ENCODE peak calls at places on chromosome 20, in eight cellular contexts. One of them, this sample, is unnamed.
A peak's percentile ranks its signal among the peaks of the same experiment; 100 is the strongest.

GRCh38 chr20:56187791-56188190 is 60.7 kb upstream of the MC3R start:
- DNase-seq in Calu3: no peak
- DNase-seq in endothelial cell: no peak
- DNase-seq in IMR-90: no peak
- DNase-seq in NB4: peak; percentile 22
- DNase-seq in brain microvascular endothelial cell: no peak
- DNase-seq in AG09319: no peak
- DNase-seq in HFFc6: no peak
- DNase-seq in this sample: no peak

GRCh38 chr20:63977392-63978276 is 1.8 kb downstream of the SAMD10 start:
- DNase-seq in IMR-90: peak; percentile 88
- DNase-seq in Calu3: peak; percentile 60
- DNase-seq in endothelial cell: no peak
- DNase-seq in brain microvascular endothelial cell: peak; percentile 83
- DNase-seq in AG09319: no peak
- DNase-seq in HFFc6: peak; percentile 43
- DNase-seq in NB4: peak; percentile 96
- DNase-seq in this sample: peak; percentile 41

GRCh38 chr20:61660559-61660958 is 405.1 kb downstream of the TAF4 start:
- DNase-seq in NB4: no peak
- DNase-seq in Calu3: no peak
- DNase-seq in IMR-90: no peak
- DNase-seq in endothelial cell: no peak
- DNase-seq in AG09319: no peak
- DNase-seq in brain microvascular endothelial cell: no peak
- DNase-seq in HFFc6: no peak
- DNase-seq in this sample: no peak

GRCh38 chr20:472137-472846 is 10.0 kb upstream of the TBC1D20 start:
- DNase-seq in NB4: no peak
- DNase-seq in AG09319: no peak
- DNase-seq in IMR-90: no peak
- DNase-seq in brain microvascular endothelial cell: no peak
- DNase-seq in HFFc6: no peak
- DNase-seq in Calu3: no peak
- DNase-seq in endothelial cell: no peak
- DNase-seq in this sample: no peak

GRCh38 chr20:1401431-1401907 is 8.6 kb upstream of the FKBP1A start:
- DNase-seq in endothelial cell: no peak
- DNase-seq in AG09319: no peak
- DNase-seq in brain microvascular endothelial cell: no peak
- DNase-seq in IMR-90: no peak
- DNase-seq in Calu3: no peak
- DNase-seq in HFFc6: peak; percentile 62
- DNase-seq in NB4: no peak
- DNase-seq in this sample: no peak

GRCh38 chr20:53331151-53331973 is 262.3 kb downstream of the ZNF217 start:
- DNase-seq in endothelial cell: no peak
- DNase-seq in IMR-90: no peak
- DNase-seq in AG09319: no peak
- DNase-seq in HFFc6: no peak
- DNase-seq in NB4: no peak
- DNase-seq in brain microvascular endothelial cell: peak; percentile 17
- DNase-seq in Calu3: no peak
- DNase-seq in this sample: no peak

GRCh38 chr20:63149531-63150207 is 66.3 kb downstream of the YTHDF1 start:
- DNase-seq in endothelial cell: no peak
- DNase-seq in brain microvascular endothelial cell: no peak
- DNase-seq in NB4: peak; percentile 63
- DNase-seq in Calu3: no peak
- DNase-seq in IMR-90: no peak
- DNase-seq in AG09319: no peak
- DNase-seq in HFFc6: no peak
- DNase-seq in this sample: no peak

GRCh38 chr20:38272398-38272797 is 11.9 kb upstream of the KIAA1755 start:
- DNase-seq in NB4: no peak
- DNase-seq in HFFc6: peak; percentile 43
- DNase-seq in AG09319: no peak
- DNase-seq in IMR-90: peak; percentile 74
- DNase-seq in endothelial cell: no peak
- DNase-seq in brain microvascular endothelial cell: no peak
- DNase-seq in Calu3: no peak
- DNase-seq in this sample: no peak

GRCh38 chr20:19835533-19836222 is 77.6 kb downstream of the RIN2 start:
- DNase-seq in Calu3: no peak
- DNase-seq in HFFc6: no peak
- DNase-seq in endothelial cell: no peak
- DNase-seq in IMR-90: no peak
- DNase-seq in AG09319: no peak
- DNase-seq in NB4: no peak
- DNase-seq in brain microvascular endothelial cell: no peak
- DNase-seq in this sample: no peak

GRCh38 chr20:24743641-24744040 is 205.4 kb upstream of the CST7 start:
- DNase-seq in AG09319: no peak
- DNase-seq in HFFc6: no peak
- DNase-seq in Calu3: no peak
- DNase-seq in endothelial cell: no peak
- DNase-seq in IMR-90: no peak
- DNase-seq in brain microvascular endothelial cell: no peak
- DNase-seq in NB4: no peak
- DNase-seq in this sample: no peak

GRCh38 chr20:25439328-25439727 is 31.9 kb downstream of the GINS1 start:
- DNase-seq in HFFc6: no peak
- DNase-seq in Calu3: no peak
- DNase-seq in NB4: peak; percentile 54
- DNase-seq in endothelial cell: no peak
- DNase-seq in brain microvascular endothelial cell: no peak
- DNase-seq in AG09319: no peak
- DNase-seq in IMR-90: no peak
- DNase-seq in this sample: no peak

GRCh38 chr20:10090588-10091166 is 55.9 kb downstream of the ANKEF1 start:
- DNase-seq in Calu3: peak; percentile 50
- DNase-seq in NB4: peak; percentile 51
- DNase-seq in AG09319: no peak
- DNase-seq in endothelial cell: peak; percentile 42
- DNase-seq in HFFc6: no peak
- DNase-seq in brain microvascular endothelial cell: peak; percentile 44
- DNase-seq in IMR-90: peak; percentile 53
- DNase-seq in this sample: peak; percentile 18

GRCh38 chr20:57230247-57230646 is 36.2 kb downstream of the BMP7 start:
- DNase-seq in AG09319: no peak
- DNase-seq in HFFc6: no peak
- DNase-seq in brain microvascular endothelial cell: no peak
- DNase-seq in endothelial cell: no peak
- DNase-seq in Calu3: no peak
- DNase-seq in IMR-90: no peak
- DNase-seq in NB4: no peak
- DNase-seq in this sample: no peak

DNA sequence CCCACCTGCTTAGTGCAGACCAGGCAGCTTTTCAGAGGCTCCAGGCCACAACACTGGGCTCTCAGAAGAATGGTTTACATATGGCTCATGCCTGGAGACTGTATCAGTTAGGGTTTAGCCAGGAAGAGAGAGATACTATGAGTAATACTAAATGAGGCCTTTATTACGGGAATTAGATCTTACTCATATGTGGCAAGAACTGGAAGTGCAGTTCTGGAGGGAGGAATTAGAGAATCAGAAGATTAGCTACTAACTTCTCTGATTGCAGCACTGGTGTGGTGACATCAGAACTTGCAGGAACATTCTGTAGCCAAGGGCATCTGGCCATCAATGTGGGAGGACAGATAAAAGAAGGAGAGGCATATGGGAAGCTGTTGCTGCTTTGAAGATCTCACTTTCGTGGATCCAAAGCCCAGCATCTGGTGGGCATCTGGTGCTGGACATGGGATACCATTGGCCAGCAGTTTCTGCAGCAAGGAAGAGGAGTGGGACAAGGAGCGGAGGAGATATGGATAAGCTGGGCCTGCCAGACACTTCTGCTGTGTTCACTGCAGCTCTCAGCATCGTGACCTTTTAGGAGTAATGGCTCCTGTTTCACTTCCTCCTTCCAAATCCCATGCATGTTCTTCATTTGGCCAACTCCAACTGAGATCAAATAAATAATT is 248.5 kb downstream of the BTBD3 start:
- DNase-seq in Calu3: no peak
- DNase-seq in HFFc6: peak; percentile 21
- DNase-seq in AG09319: peak; percentile 79
- DNase-seq in NB4: peak; percentile 12
- DNase-seq in endothelial cell: no peak
- DNase-seq in brain microvascular endothelial cell: peak; percentile 70
- DNase-seq in IMR-90: peak; percentile 95
- DNase-seq in this sample: peak; percentile 78
- TF ChIP-seq CTCF in Calu3: no peak
- TF ChIP-seq CTCF in HFFc6: no peak
- TF ChIP-seq CTCF in AG09319: no peak
- TF ChIP-seq CTCF in NB4: no peak
- TF ChIP-seq CTCF in endothelial cell: no peak
- TF ChIP-seq CTCF in brain microvascular endothelial cell: peak; percentile 10
- TF ChIP-seq CTCF in IMR-90: peak; percentile 12
- TF ChIP-seq CTCF in this sample: no peak

DNA sequence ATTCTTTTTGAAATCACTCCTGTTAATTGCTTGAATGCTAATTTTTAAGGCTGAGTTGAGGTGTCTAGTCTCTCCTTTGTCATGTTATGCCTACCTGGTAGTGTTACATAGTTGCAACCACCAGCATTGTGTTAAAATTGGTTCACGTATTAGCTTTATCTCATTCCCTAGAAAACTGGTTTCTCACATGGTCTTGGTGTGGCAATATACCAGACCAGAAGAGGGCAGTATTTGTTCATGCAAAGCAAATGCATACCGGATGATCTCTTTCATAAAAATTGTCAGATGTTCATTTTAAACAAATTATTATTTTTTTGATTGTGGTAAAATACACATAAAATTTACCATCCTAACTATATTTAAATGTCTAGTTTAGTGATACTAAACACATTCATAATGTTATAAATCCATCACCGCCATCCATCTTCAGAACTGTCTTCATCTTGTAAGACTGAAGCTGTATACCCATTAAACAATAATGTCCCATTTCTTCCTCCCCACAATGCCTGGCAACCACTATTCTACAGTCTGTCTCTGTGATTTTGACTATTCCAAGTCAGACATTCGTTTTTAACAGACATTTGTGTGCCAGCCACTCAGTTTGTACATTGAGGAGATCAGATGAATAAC is 92.8 kb downstream of the ATRN start:
- DNase-seq in NB4: peak; percentile 66
- DNase-seq in endothelial cell: peak; percentile 20
- DNase-seq in Calu3: peak; percentile 27
- DNase-seq in brain microvascular endothelial cell: peak; percentile 58
- DNase-seq in HFFc6: peak; percentile 60
- DNase-seq in IMR-90: peak; percentile 69
- DNase-seq in AG09319: peak; percentile 20
- DNase-seq in this sample: peak; percentile 7
- TF ChIP-seq CTCF in NB4: peak; percentile 74
- TF ChIP-seq CTCF in endothelial cell: peak; percentile 72
- TF ChIP-seq CTCF in Calu3: no peak
- TF ChIP-seq CTCF in brain microvascular endothelial cell: peak; percentile 69
- TF ChIP-seq CTCF in HFFc6: peak; percentile 92
- TF ChIP-seq CTCF in IMR-90: peak; percentile 80
- TF ChIP-seq CTCF in AG09319: peak; percentile 80
- TF ChIP-seq CTCF in this sample: peak; percentile 81

GRCh38 chr20:50285376-50286173 is 94.9 kb downstream of the CEBPB start:
- DNase-seq in IMR-90: peak; percentile 86
- DNase-seq in Calu3: no peak
- DNase-seq in HFFc6: peak; percentile 88
- DNase-seq in endothelial cell: no peak
- DNase-seq in NB4: no peak
- DNase-seq in AG09319: no peak
- DNase-seq in brain microvascular endothelial cell: no peak
- DNase-seq in this sample: no peak
- TF ChIP-seq CTCF in IMR-90: peak; percentile 12
- TF ChIP-seq CTCF in Calu3: no peak
- TF ChIP-seq CTCF in HFFc6: peak; percentile 21
- TF ChIP-seq CTCF in endothelial cell: no peak
- TF ChIP-seq CTCF in NB4: no peak
- TF ChIP-seq CTCF in AG09319: peak; percentile 23
- TF ChIP-seq CTCF in brain microvascular endothelial cell: no peak
- TF ChIP-seq CTCF in this sample: no peak

GRCh38 chr20:17647391-17648305 is 34.4 kb downstream of the RRBP1 start:
- DNase-seq in HFFc6: no peak
- DNase-seq in NB4: no peak
- DNase-seq in brain microvascular endothelial cell: no peak
- DNase-seq in endothelial cell: no peak
- DNase-seq in IMR-90: no peak
- DNase-seq in Calu3: no peak
- DNase-seq in AG09319: no peak
- DNase-seq in this sample: no peak

GRCh38 chr20:17650816-17651760 is 31.0 kb downstream of the RRBP1 start:
- DNase-seq in IMR-90: peak; percentile 59
- DNase-seq in AG09319: no peak
- DNase-seq in NB4: peak; percentile 28
- DNase-seq in endothelial cell: no peak
- DNase-seq in brain microvascular endothelial cell: no peak
- DNase-seq in HFFc6: peak; percentile 19
- DNase-seq in Calu3: no peak
- DNase-seq in this sample: no peak

GRCh38 chr20:17650301-17650761 is 31.7 kb downstream of the RRBP1 start:
- DNase-seq in HFFc6: no peak
- DNase-seq in AG09319: no peak
- DNase-seq in brain microvascular endothelial cell: no peak
- DNase-seq in NB4: peak; percentile 64
- DNase-seq in endothelial cell: no peak
- DNase-seq in IMR-90: no peak
- DNase-seq in Calu3: no peak
- DNase-seq in this sample: no peak

GRCh38 chr20:17648306-17648646 is 33.8 kb downstream of the RRBP1 start:
- DNase-seq in HFFc6: no peak
- DNase-seq in endothelial cell: no peak
- DNase-seq in Calu3: no peak
- DNase-seq in brain microvascular endothelial cell: no peak
- DNase-seq in AG09319: no peak
- DNase-seq in NB4: peak; percentile 90
- DNase-seq in IMR-90: no peak
- DNase-seq in this sample: no peak

DNA sequence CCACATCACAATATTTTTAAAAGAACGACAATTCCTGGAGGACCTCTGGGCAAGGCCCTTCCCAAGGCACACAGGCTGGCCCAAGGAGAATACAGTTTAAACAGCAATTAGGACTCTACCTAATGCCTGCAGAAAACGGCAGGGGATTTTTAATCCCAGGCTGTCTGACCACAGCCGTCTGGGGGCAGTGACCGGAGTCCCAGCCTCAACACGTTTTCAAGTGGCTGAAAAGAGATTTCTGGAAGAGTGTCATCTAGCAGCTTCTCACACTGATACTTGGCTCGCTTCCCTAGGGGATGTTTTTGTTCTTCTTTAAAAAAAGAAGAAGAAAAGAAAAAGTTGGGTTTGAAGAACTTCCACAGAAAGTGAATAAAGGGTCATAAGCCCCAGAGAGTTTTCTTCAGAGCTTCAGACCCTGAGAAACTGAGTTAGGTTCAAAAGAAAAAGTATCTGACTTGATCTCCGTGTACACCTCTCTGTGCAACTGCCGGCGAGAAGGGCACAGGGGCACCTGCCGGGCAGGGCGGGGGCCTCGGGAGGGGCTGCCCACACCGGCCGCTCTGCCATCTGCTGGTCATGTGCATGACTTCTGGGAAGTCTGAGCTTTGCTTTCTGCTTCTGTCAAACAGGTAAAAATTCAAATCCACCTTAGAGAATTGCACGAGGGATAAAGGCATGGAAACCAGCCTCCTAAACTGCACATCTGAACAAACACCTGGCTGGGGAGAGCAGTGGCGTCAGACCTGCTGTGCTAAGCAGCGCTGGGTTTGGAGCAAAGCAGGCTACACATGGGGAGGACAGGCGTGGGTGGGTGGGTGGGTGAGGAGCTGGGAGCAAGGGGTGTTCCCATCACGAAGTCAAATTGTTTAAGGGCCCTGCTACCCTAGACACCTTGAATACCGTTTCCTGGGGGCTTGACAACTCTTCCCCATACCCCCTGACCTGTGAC is 33.0 kb downstream of the RRBP1 start:
- DNase-seq in brain microvascular endothelial cell: no peak
- DNase-seq in IMR-90: no peak
- DNase-seq in endothelial cell: peak; percentile 18
- DNase-seq in AG09319: no peak
- DNase-seq in Calu3: peak; percentile 30
- DNase-seq in HFFc6: no peak
- DNase-seq in NB4: peak; percentile 72
- DNase-seq in this sample: no peak
- TF ChIP-seq CTCF in brain microvascular endothelial cell: peak; percentile 64
- TF ChIP-seq CTCF in IMR-90: peak; percentile 18
- TF ChIP-seq CTCF in endothelial cell: no peak
- TF ChIP-seq CTCF in AG09319: peak; percentile 26
- TF ChIP-seq CTCF in Calu3: no peak
- TF ChIP-seq CTCF in HFFc6: peak; percentile 69
- TF ChIP-seq CTCF in NB4: peak; percentile 58
- TF ChIP-seq CTCF in this sample: peak; percentile 35